ENCODE peak calls at places on chromosome 18, in nine cellular contexts. F, L, V, S, U, N, E, O and J are unnamed samples.
A peak's percentile ranks its signal among the peaks of the same experiment; 100 is the strongest.

GRCh38 chr18:34993289-34993688 is 47.9 kb upstream of the MAPRE2 start:
- DNase-seq in U (no peak), E (no peak), S (no peak), F (no peak), V (no peak), N (no peak), L (no peak), O (no peak), J (no peak)

GRCh38 chr18:58727776-58728500 is 56.7 kb downstream of the MALT1 start:
- DNase-seq in S (no peak), N (no peak), O (no peak), U (no peak), L (no peak), V (no peak), F (no peak), E (no peak), J (no peak)

GRCh38 chr18:62327977-62328376 is 2.9 kb downstream of the TNFRSF11A start:
- DNase-seq in E (no peak), F (no peak), U (no peak), S (no peak), L (no peak), V (no peak), N (no peak), O (no peak), J (no peak)

GRCh38 chr18:11689972-11690570 is 1.0 kb downstream of the GNAL start:
- DNase-seq in L (no peak), E (no peak), U (no peak), F (no peak), N (no peak), O (no peak), V (no peak), S (no peak), J (no peak)

GRCh38 chr18:44693030-44693784 is 12.5 kb downstream of the SETBP1 start:
- DNase-seq in F (no peak), L (no peak), N (no peak), U (no peak), O (no peak), V (no peak), E (no peak), S (no peak), J (no peak)

GRCh38 chr18:7512326-7512725 is 54.8 kb upstream of the PTPRM start:
- DNase-seq in V (no peak), E (no peak), N (peak; percentile 33), S (no peak), U (no peak), L (no peak), O (no peak), F (no peak), J (peak; percentile 15)

GRCh38 chr18:79697178-79697577 is 17.6 kb downstream of the CTDP1 start:
- DNase-seq in O (no peak), F (no peak), E (no peak), U (no peak), N (no peak), L (no peak), S (no peak), V (no peak), J (no peak)

GRCh38 chr18:68229351-68229750 is 485.6 kb downstream of the TMX3 start:
- DNase-seq in S (no peak), E (no peak), U (no peak), O (no peak), N (no peak), L (no peak), F (no peak), V (no peak), J (no peak)

GRCh38 chr18:80070825-80071224 is 36.6 kb downstream of the RBFA start:
- DNase-seq in U (no peak), L (no peak), N (no peak), F (peak; percentile 26), V (no peak), E (no peak), O (no peak), S (no peak), J (no peak)

GRCh38 chr18:40832362-40832761 is 1122.7 kb upstream of the PIK3C3 start:
- DNase-seq in U (no peak), L (no peak), S (no peak), F (no peak), E (no peak), V (no peak), O (no peak), N (no peak), J (no peak)

GRCh38 chr18:71233177-71233576 is 944.3 kb downstream of the SOCS6 start:
- DNase-seq in S (no peak), E (no peak), N (no peak), L (no peak), F (no peak), U (no peak), V (no peak), O (no peak), J (no peak)

GRCh38 chr18:50847192-50847591 is 27.4 kb upstream of the MRO start:
- DNase-seq in E (no peak), L (no peak), N (no peak), V (no peak), F (no peak), O (no peak), S (no peak), U (no peak), J (no peak)

GRCh38 chr18:58241026-58241679 is 197.1 kb downstream of the NEDD4L start:
- DNase-seq in O (no peak), V (no peak), U (no peak), S (no peak), L (no peak), F (no peak), E (no peak), N (no peak), J (no peak)

GRCh38 chr18:24535831-24536230 is 75.4 kb downstream of the HRH4 start:
- DNase-seq in F (no peak), E (no peak), N (no peak), S (no peak), V (no peak), L (no peak), U (no peak), O (no peak), J (no peak)

GRCh38 chr18:24534737-24535136 is 74.3 kb downstream of the HRH4 start:
- DNase-seq in U (no peak), L (no peak), O (no peak), E (no peak), V (no peak), N (no peak), S (no peak), F (no peak), J (no peak)

GRCh38 chr18:24536326-24536725 is 75.9 kb downstream of the HRH4 start:
- DNase-seq in N (no peak), L (no peak), E (no peak), O (no peak), V (no peak), S (no peak), F (no peak), U (no peak), J (no peak)

GRCh38 chr18:24538421-24539264 is 78.2 kb downstream of the HRH4 start:
- DNase-seq in U (no peak), S (no peak), E (no peak), V (no peak), F (no peak), N (peak; percentile 37), O (no peak), L (no peak), J (no peak)

GRCh38 chr18:24536834-24537233 is 76.4 kb downstream of the HRH4 start:
- DNase-seq in S (no peak), F (no peak), U (no peak), V (no peak), N (no peak), O (no peak), E (no peak), L (no peak), J (no peak)
- TF ChIP-seq POLR2AphosphoS5 in S (no peak), F (no peak), U (no peak), V (no peak), N (no peak), O (no peak), E (no peak), L (no peak), J (no peak)

GRCh38 chr18:27057459-27058302 is 127.4 kb downstream of the CHST9 start:
- DNase-seq in S (no peak), E (no peak), U (no peak), V (no peak), N (no peak), L (peak; percentile 65), F (no peak), O (peak; percentile 20), J (peak; percentile 52)

GRCh38 chr18:27064673-27065072 is 120.4 kb downstream of the CHST9 start:
- DNase-seq in S (no peak), O (no peak), N (no peak), L (no peak), F (no peak), V (no peak), E (no peak), U (no peak), J (no peak)

GRCh38 chr18:27061488-27062095 is 123.5 kb downstream of the CHST9 start:
- DNase-seq in F (no peak), E (no peak), L (peak; percentile 93), S (no peak), V (no peak), U (no peak), O (no peak), N (no peak), J (no peak)

GRCh38 chr18:27062802-27063201 is 122.3 kb downstream of the CHST9 start:
- DNase-seq in O (no peak), F (no peak), S (no peak), V (no peak), E (no peak), N (no peak), L (no peak), U (no peak), J (no peak)
- H3K4me1 ChIP-seq in O (no peaks in the 10 kb centered on the region), F (no peaks in the 10 kb centered on the region), S (no peaks in the 10 kb centered on the region), V (no peaks in the 10 kb centered on the region), E (no peaks in the 10 kb centered on the region), N (peaks cover 2% of the 10 kb centered on the region), L (peaks cover 24% of the 10 kb centered on the region), U (peaks cover 4% of the 10 kb centered on the region), J (peaks cover 5% of the 10 kb centered on the region)

GRCh38 chr18:46953195-46953594 is 35.8 kb downstream of the KATNAL2 start:
- DNase-seq in U (no peak), F (no peak), V (no peak), N (no peak), S (no peak), E (no peak), O (no peak), L (no peak), J (no peak)
- TF ChIP-seq CTCF in U (no peak), F (no peak), V (no peak), N (no peak), S (no peak), E (no peak), O (no peak), L (no peak), J (no peak)

GRCh38 chr18:48848641-48849143 is 102.1 kb downstream of the SMAD7 start:
- DNase-seq in N (no peak), F (no peak), E (no peak), L (no peak), O (no peak), U (no peak), S (no peak), V (no peak), J (peak; percentile 57)
- TF ChIP-seq POLR2AphosphoS5 in N (no peak), F (no peak), E (no peak), L (no peak), O (no peak), U (no peak), S (no peak), V (no peak), J (peak; percentile 63)